ENCODE peak calls at places on chromosome 7, in five cellular contexts. J is MG63, W is tibial nerve, F is fibroblast of lung, P is aorta. S is an unnamed sample. For H3K27me3, the result is how much of the 10 kb centered on the place peaks cover.

GRCh38 chr7:131072505-131073091 is 255.1 kb upstream of the MKLN1 start:
- DNase-seq in J (no peak), W (no peak), F (peak), P (no peak), S (no peak)

GRCh38 chr7:115260381-115260780 is 338.5 kb downstream of the MDFIC start:
- DNase-seq in J (no peak), W (no peak), F (peak), P (no peak), S (no peak)

GRCh38 chr7:38512704-38513103 is 118.5 kb downstream of the AMPH start:
- DNase-seq in J (no peak), W (no peak), F (peak), P (no peak), S (no peak)

GRCh38 chr7:8185907-8186306 is 76.1 kb downstream of the ICA1 start:
- DNase-seq in J (no peak), W (no peak), F (no peak), P (no peak), S (no peak)

GRCh38 chr7:28996836-28997235 is 38.7 kb upstream of the TRIL start:
- DNase-seq in J (no peak), W (no peak), F (peak), P (no peak), S (no peak)

GRCh38 chr7:109261781-109262180 is 692.1 kb downstream of the DNAJB9 start:
- DNase-seq in J (no peak), W (no peak), F (no peak), P (no peak), S (no peak)

GRCh38 chr7:39923086-39923485 is 27.0 kb upstream of the CDK13 start:
- DNase-seq in J (no peak), W (no peak), F (no peak), P (no peak), S (no peak)

GRCh38 chr7:54858008-54858692 is 99.1 kb upstream of the SEC61G start:
- DNase-seq in J (no peak), W (no peak), F (no peak), P (no peak), S (no peak)

GRCh38 chr7:151245360-151246160 is 2.9 kb downstream of the SMARCD3 start:
- DNase-seq in J (peak), W (no peak), F (no peak), P (peak), S (no peak)

GRCh38 chr7:66150471-66150870 is 35.8 kb downstream of the CRCP start:
- DNase-seq in J (peak), W (peak), F (peak), P (no peak), S (no peak)

GRCh38 chr7:104231054-104232046 is 23.5 kb upstream of the ORC5 start:
- DNase-seq in J (no peak), W (no peak), F (peak), P (peak), S (no peak)

GRCh38 chr7:44853391-44853790 is 5.5 kb upstream of the H2AZ2 start:
- DNase-seq in J (no peak), W (no peak), F (no peak), P (no peak), S (no peak)

GRCh38 chr7:20307901-20308300 is 22.8 kb upstream of the ITGB8 start:
- DNase-seq in J (no peak), W (no peak), F (no peak), P (no peak), S (no peak)

GRCh38 chr7:117704098-117704497 is 169.1 kb downstream of the CTTNBP2 start:
- DNase-seq in J (no peak), W (no peak), F (no peak), P (no peak), S (no peak)

GRCh38 chr7:96501318-96501717 is 179.4 kb upstream of the SLC25A13 start:
- DNase-seq in J (no peak), W (no peak), F (no peak), P (no peak), S (no peak)

GRCh38 chr7:90303241-90303640 is 17.9 kb downstream of the FAM237B start:
- DNase-seq in J (peak), W (no peak), F (no peak), P (no peak), S (no peak)

GRCh38 chr7:45020915-45021314 is 20.9 kb downstream of the CCM2 start:
- DNase-seq in J (no peak), W (no peak), F (no peak), P (no peak), S (no peak)

GRCh38 chr7:43444711-43445578 is 138.0 kb upstream of the STK17A start:
- DNase-seq in J (no peak), W (no peak), F (no peak), P (peak), S (no peak)

GRCh38 chr7:44639701-44640321 is 33.4 kb downstream of the OGDH start:
- DNase-seq in J (peak), W (peak), F (peak), P (no peak), S (peak)

GRCh38 chr7:33831389-33832118 is 73.8 kb upstream of the BMPER start:
- DNase-seq in J (peak), W (no peak), F (no peak), P (no peak), S (no peak)

GRCh38 chr7:149771199-149771636 is 2.2 kb downstream of the ZNF467 start:
- DNase-seq in J (no peak), W (no peak), F (no peak), P (no peak), S (no peak)

GRCh38 chr7:138116156-138116555 is 39.9 kb downstream of the AKR1D1 start:
- DNase-seq in J (no peak), W (no peak), F (peak), P (no peak), S (no peak)

GRCh38 chr7:44292876-44293560 is 32.4 kb downstream of the CAMK2B start:
- DNase-seq in J (no peak), W (no peak), F (no peak), P (peak), S (no peak)

GRCh38 chr7:148556892-148557291 is 33.7 kb upstream of the C7orf33 start:
- DNase-seq in J (no peak), W (no peak), F (no peak), P (no peak), S (no peak)

GRCh38 chr7:139284252-139284896 is 53.3 kb downstream of the UBN2 start:
- DNase-seq in J (no peak), W (no peak), F (no peak), P (no peak), S (no peak)

GRCh38 chr7:108146070-108146842 is 16.1 kb upstream of the LAMB4 start:
- DNase-seq in J (peak), W (peak), F (peak), P (no peak), S (peak)

GRCh38 chr7:76234282-76234584 is 32.5 kb downstream of the SRRM3 start:
- DNase-seq in J (no peak), W (no peak), F (no peak), P (no peak), S (no peak)
- H3K27me3 ChIP-seq in J (under half), W (half or more), F (under half), P (under half), S (under half)

GRCh38 chr7:97859606-97860204 is 12.5 kb downstream of the ASNS start:
- DNase-seq in J (no peak), W (no peak), F (no peak), P (no peak), S (no peak)
- H3K4me3 ChIP-seq in J (no peak), W (no peak), F (no peak), P (no peak), S (no peak)

DNA sequence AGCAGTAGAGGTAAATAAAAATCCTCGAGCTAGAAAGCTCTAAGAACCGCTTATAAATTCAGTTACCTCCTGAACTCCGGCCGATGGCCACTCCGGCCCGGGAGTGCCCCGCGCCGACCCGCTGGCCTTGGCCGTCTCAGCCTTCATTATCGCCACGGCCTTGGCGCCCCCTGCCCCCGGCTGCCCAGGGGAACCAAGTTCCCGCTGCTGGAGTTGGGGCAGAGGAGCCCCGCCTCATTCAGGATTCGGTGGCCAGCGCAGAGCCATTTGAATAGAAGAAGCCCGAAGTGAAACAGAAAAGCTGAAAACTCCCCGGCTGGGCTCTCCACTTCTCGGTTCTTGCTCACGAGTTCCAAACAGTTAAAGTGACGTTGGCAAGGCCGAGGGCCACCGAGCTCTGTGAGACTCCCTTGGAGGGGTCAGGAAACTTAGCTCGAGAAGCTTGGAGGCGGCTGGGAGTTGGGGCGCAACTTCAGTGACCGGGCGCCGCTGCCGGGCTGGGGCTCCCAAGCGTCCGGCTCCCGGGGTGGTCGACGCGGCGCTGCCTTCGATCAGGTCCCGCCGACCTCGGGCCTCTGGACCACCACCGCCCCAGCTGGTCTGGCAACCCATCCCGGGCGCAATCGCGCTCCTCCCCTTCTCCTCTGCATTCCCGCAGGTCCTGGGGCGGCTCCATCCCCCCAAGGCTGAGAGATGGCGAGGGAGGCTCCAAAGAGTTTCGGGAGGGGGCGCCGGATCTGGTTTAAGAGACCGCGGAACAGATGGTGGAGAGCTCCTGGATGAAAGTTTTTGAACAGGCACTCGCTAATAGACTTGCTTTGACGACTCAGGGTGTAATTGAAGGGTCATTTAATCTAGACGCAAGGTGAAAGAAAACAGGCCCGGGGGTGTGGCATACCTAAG is 5.8 kb upstream of the FEZF1 start:
- DNase-seq in J (no peak), W (no peak), F (no peak), P (no peak), S (no peak)
- H3K27me3 ChIP-seq in J (under half), W (half or more), F (half or more), P (under half), S (under half)

DNA sequence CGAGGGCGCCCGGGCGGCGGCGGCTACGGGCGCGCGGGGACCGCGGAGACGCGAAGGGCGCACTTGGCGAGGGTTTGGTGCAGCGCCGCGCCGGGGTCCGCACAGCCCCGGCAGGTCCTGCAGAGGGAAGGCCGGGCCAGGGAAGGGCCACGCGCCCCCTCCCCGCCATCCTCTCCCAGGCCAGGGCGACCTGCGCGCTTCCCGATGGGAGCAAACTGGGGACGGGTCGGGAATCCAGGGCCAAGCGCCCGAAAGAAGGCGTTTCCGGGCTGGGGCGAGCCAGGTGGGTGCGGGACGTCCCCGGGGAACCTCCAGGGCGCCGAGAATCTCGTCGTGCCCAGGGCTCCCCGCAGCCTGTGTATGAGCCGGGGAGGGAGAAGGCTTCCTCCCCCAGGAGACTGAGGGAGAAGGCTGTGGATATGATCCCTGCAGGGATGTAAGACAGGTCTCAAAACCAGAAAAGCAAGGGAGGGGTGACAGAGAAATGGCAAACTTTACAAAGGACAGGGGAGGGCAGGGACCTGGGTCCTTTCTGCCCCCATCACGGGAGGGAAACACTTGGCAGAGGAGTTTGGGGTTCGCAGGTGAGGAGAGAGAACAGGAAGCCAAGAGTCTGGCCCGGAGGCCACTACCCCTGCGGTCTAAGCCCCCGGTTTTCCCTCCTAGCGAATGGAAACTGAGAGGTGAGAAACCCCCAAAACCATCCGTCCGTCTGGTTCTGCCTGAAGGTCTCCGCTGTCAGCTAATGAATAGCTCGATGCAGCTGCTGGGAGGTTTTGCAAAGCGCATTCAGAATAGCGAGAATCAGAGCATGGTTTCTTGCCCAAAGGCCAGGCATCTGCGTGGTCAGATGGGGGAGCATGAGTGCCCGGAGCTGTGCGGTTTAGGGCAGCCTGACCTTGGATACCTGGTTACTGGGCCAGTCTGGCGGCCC is 674 bp downstream of the AMZ1 start:
- DNase-seq in J (no peak), W (no peak), F (no peak), P (no peak), S (no peak)
- H3K4me3 ChIP-seq in J (no peak), W (no peak), F (no peak), P (peak), S (peak)

DNA sequence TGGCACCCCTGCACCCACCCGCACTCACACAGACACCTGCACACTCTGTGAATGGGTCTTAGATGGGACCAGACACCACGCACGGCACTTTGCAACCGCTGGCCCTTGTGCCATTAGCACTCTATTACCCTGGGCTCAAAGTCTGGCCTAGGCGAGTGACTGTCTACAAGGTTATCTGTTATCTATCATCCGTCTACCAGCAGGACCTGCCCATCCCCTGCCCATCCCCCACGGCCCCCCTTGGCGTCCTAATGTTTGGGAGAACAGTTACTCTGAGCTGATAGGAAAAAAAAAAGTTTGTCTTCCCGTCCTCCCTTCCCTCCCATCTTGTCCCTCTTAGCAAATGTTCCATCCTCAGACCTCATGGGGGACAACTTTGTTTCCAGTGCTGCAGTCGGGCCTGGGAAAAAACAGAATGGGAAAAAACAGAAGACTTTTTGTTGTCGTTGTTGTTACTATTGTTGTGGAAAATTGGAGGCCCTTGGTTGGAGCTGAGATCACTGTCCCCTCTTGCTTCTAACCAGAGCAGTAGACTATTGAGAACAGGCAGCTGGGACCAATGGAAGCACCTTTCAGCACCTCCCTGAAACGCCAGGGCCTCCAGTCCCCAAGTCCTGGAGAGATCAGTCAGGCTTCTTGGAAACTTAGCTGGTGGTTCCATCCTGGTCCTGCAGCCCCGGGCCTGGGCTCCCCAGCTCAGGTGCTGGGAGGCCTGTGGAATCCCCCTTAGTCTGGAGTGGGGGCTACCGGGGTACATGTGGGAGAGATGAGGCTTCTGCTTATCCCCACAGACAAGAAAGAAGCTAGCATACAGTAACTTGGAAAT is 12.2 kb downstream of the UNCX start:
- DNase-seq in J (no peak), W (no peak), F (no peak), P (no peak), S (no peak)
- H3K27me3 ChIP-seq in J (under half), W (half or more), F (half or more), P (under half), S (half or more)

GRCh38 chr7:22979861-22980260 is 34.1 kb downstream of the HYCC1 start:
- DNase-seq in J (no peak), W (no peak), F (no peak), P (no peak), S (no peak)
- H3K4me3 ChIP-seq in J (no peak), W (no peak), F (no peak), P (no peak), S (no peak)

S was measured in BJ.